ENCODE peak calls at places on chromosomes 13 and 19, in eight cellular contexts. Y, I, Q, J, X, S, F and T are unnamed samples. For H3K4me1, the result is how much of the 10 kb centered on the place peaks cover.

GRCh38 chr19:5665781-5666513 is 14.4 kb downstream of the MICOS13 start:
- DNase-seq in S (no peak), X (no peak), F (no peak), I (no peak), J (peak), Y (no peak), Q (no peak), T (no peak)

GRCh38 chr19:10209305-10209704 is 14.6 kb upstream of the DNMT1 start:
- DNase-seq in X (no peak), Y (no peak), F (no peak), Q (no peak), J (no peak), I (no peak), S (no peak), T (no peak)

GRCh38 chr19:40398417-40399056 is 8.6 kb upstream of the HIPK4 start:
- DNase-seq in J (no peak), Y (peak), X (peak), Q (no peak), S (peak), F (no peak), I (no peak), T (peak)

GRCh38 chr19:30344446-30345425 is 27.4 kb upstream of the ZNF536 start:
- DNase-seq in F (no peak), I (no peak), S (no peak), Y (no peak), J (no peak), X (no peak), Q (no peak), T (no peak)

GRCh38 chr19:7595466-7596133 is at the start of gene CAMSAP3:
- DNase-seq in Q (no peak), S (no peak), F (no peak), X (peak), Y (peak), I (peak), J (no peak), T (no peak)

GRCh38 chr19:29325241-29325975 is 112.5 kb upstream of the UQCRFS1 start:
- DNase-seq in I (no peak), Q (no peak), J (no peak), S (no peak), Y (peak), F (no peak), X (no peak), T (no peak)

GRCh38 chr19:53389591-53390377 is 5.2 kb upstream of the ZNF765 start:
- DNase-seq in I (peak), Y (no peak), S (peak), F (no peak), J (no peak), Q (no peak), X (no peak), T (no peak)

GRCh38 chr19:8113017-8113416 is 36.4 kb downstream of the FBN3 start:
- DNase-seq in Y (no peak), Q (no peak), S (no peak), F (no peak), J (no peak), X (no peak), I (peak), T (no peak)

GRCh38 chr13:111949311-111949710 is 117.6 kb upstream of the SOX1 start:
- DNase-seq in Q (no peak), F (no peak), I (no peak), X (no peak), Y (no peak), S (no peak), J (no peak), T (no peak)

GRCh38 chr19:1502433-1503088 is 10.3 kb downstream of the ADAMTSL5 start:
- DNase-seq in S (no peak), J (no peak), X (no peak), Q (no peak), I (no peak), Y (no peak), F (no peak), T (no peak)

GRCh38 chr13:50353651-50354415 is 338.6 kb downstream of the KCNRG start:
- DNase-seq in Q (no peak), F (no peak), J (no peak), S (no peak), I (no peak), Y (no peak), X (no peak), T (no peak)

GRCh38 chr13:46961719-46962118 is 64.9 kb upstream of the HTR2A start:
- DNase-seq in Y (no peak), J (no peak), Q (no peak), X (no peak), S (no peak), I (no peak), F (no peak), T (no peak)

GRCh38 chr13:94209110-94209509 is 270.4 kb downstream of the DCT start:
- DNase-seq in S (no peak), J (no peak), I (no peak), Q (no peak), F (no peak), Y (no peak), X (no peak), T (no peak)

GRCh38 chr13:77150651-77151050 is 123.7 kb upstream of the FBXL3 start:
- DNase-seq in Q (no peak), I (no peak), X (no peak), J (no peak), F (no peak), Y (no peak), S (no peak), T (no peak)

GRCh38 chr13:45121421-45121820 is 1.1 kb downstream of the GTF2F2 start:
- DNase-seq in J (no peak), I (no peak), Q (no peak), S (no peak), F (no peak), X (no peak), Y (peak), T (no peak)

GRCh38 chr13:99277629-99278028 is 19.4 kb upstream of the GPR18 start:
- DNase-seq in X (no peak), I (no peak), F (no peak), Y (no peak), Q (peak), S (no peak), J (no peak), T (no peak)

GRCh38 chr13:93776936-93777335 is 550.3 kb downstream of the GPC6 start:
- DNase-seq in F (no peak), Y (no peak), J (no peak), Q (no peak), I (no peak), S (no peak), X (no peak), T (no peak)

GRCh38 chr19:16825312-16826168 is 3.7 kb upstream of the SIN3B start:
- DNase-seq in S (peak), I (no peak), F (peak), J (peak), Y (no peak), Q (no peak), X (no peak), T (peak)

GRCh38 chr13:81686877-81687276 is 1346.0 kb upstream of the SPRY2 start:
- DNase-seq in J (no peak), X (no peak), Y (no peak), I (no peak), Q (no peak), S (no peak), F (no peak), T (no peak)

GRCh38 chr19:42284066-42284501 is 15.0 kb downstream of the CIC start:
- DNase-seq in Y (peak), J (peak), F (peak), Q (no peak), X (peak), I (peak), S (peak), T (peak)

GRCh38 chr19:10120538-10121198 is 969 bp upstream of the EIF3G start:
- DNase-seq in S (no peak), X (no peak), Q (no peak), I (no peak), F (no peak), J (no peak), Y (no peak), T (peak)

GRCh38 chr19:1252818-1253513 is 4.6 kb downstream of the MIDN start:
- DNase-seq in F (peak), J (peak), I (peak), Y (peak), S (peak), Q (peak), X (peak), T (peak)

GRCh38 chr19:8302357-8302691 is 5.8 kb downstream of the CD320 start:
- DNase-seq in F (peak), Q (no peak), S (peak), J (peak), I (peak), X (no peak), Y (no peak), T (peak)

GRCh38 chr13:74158028-74158427 is 23.8 kb upstream of the KLF12 start:
- DNase-seq in S (peak), X (no peak), F (no peak), Y (no peak), I (peak), Q (no peak), J (no peak), T (peak)

GRCh38 chr13:20566424-20566916 is 487 bp upstream of the IFT88 start:
- DNase-seq in J (no peak), Q (no peak), I (no peak), F (no peak), X (no peak), S (no peak), Y (no peak), T (no peak)

GRCh38 chr13:68176486-68176885 is 946.4 kb upstream of the PCDH9 start:
- DNase-seq in Q (no peak), J (no peak), Y (no peak), I (no peak), F (no peak), X (no peak), S (no peak), T (no peak)

GRCh38 chr13:26460652-26461051 is 96.8 kb upstream of the WASF3 start:
- DNase-seq in I (no peak), J (no peak), X (no peak), Q (no peak), F (peak), Y (no peak), S (peak), T (peak)

GRCh38 chr19:39946532-39946931 is 12.1 kb upstream of the FCGBP start:
- DNase-seq in Q (no peak), S (no peak), Y (no peak), I (no peak), X (no peak), F (no peak), J (no peak), T (no peak)

GRCh38 chr13:76556632-76557031 is 329.6 kb downstream of the KCTD12 start:
- DNase-seq in X (no peak), S (no peak), Y (no peak), Q (no peak), J (no peak), I (no peak), F (no peak), T (no peak)

GRCh38 chr19:21321996-21322395 is 7.2 kb downstream of the ZNF708 start:
- DNase-seq in F (no peak), Q (no peak), S (no peak), Y (no peak), X (no peak), I (no peak), J (no peak), T (peak)

GRCh38 chr19:1648156-1648925 is 4.1 kb downstream of the TCF3 start:
- DNase-seq in J (no peak), S (no peak), I (no peak), Q (no peak), F (no peak), Y (peak), X (no peak), T (no peak)

GRCh38 chr13:112693831-112694497 is 4.1 kb downstream of the ATP11A start:
- DNase-seq in J (peak), X (no peak), F (peak), Q (no peak), I (no peak), Y (no peak), S (no peak), T (no peak)

GRCh38 chr13:47816835-47817234 is 184.2 kb downstream of the SUCLA2 start:
- DNase-seq in F (no peak), J (no peak), I (no peak), S (no peak), Y (no peak), Q (no peak), X (no peak), T (no peak)

GRCh38 chr19:6778386-6778785 is 5.9 kb downstream of the VAV1 start:
- DNase-seq in S (no peak), F (no peak), J (no peak), X (no peak), I (no peak), Y (peak), Q (no peak), T (no peak)

GRCh38 chr19:46951236-46951986 is 68.2 kb upstream of the NPAS1 start:
- DNase-seq in X (no peak), J (peak), Y (no peak), S (no peak), F (no peak), I (peak), Q (no peak), T (no peak)

GRCh38 chr19:48907671-48908070 is 7.6 kb downstream of the NUCB1 start:
- DNase-seq in I (peak), Q (no peak), F (no peak), Y (no peak), S (no peak), J (no peak), X (no peak), T (peak)

GRCh38 chr13:109740121-109740520 is 46.3 kb downstream of the IRS2 start:
- DNase-seq in X (no peak), J (no peak), F (no peak), I (no peak), Q (no peak), Y (no peak), S (no peak), T (no peak)

GRCh38 chr19:2554856-2555255 is 78.9 kb downstream of the GADD45B start:
- DNase-seq in X (no peak), Y (no peak), Q (no peak), F (no peak), S (no peak), J (peak), I (peak), T (peak)

GRCh38 chr13:93147293-93147645 is 79.3 kb upstream of the GPC6 start:
- DNase-seq in J (no peak), S (no peak), X (no peak), I (no peak), F (no peak), Q (no peak), Y (no peak), T (no peak)

GRCh38 chr13:75383064-75383715 is 98.8 kb downstream of the TBC1D4 start:
- DNase-seq in I (no peak), S (no peak), Q (no peak), X (no peak), J (no peak), Y (no peak), F (no peak), T (no peak)
- H3K4me1 ChIP-seq in I (under half), S (under half), Q (under half), X (under half), J (under half), Y (under half), F (under half), T (under half)

GRCh38 chr13:97431365-97431764 is 2.6 kb upstream of the RAP2A start:
- DNase-seq in X (no peak), J (no peak), S (no peak), Y (no peak), F (no peak), Q (no peak), I (no peak), T (no peak)
- H3K4me3 ChIP-seq in X (no peak), J (no peak), S (no peak), Y (peak), F (no peak), Q (no peak), I (no peak), T (no peak)

GRCh38 chr19:45153339-45154063 is 7.3 kb downstream of the NKPD1 start:
- DNase-seq in Q (no peak), F (peak), Y (peak), S (peak), I (no peak), X (peak), J (peak), T (peak)
- H3K4me1 ChIP-seq in Q (under half), F (under half), Y (under half), S (under half), I (under half), X (under half), J (under half), T (under half)

GRCh38 chr19:3687393-3687773 is 12.9 kb downstream of the PIP5K1C start:
- DNase-seq in J (no peak), I (no peak), S (no peak), F (no peak), Q (no peak), X (no peak), Y (no peak), T (peak)
- H3K4me3 ChIP-seq in J (no peak), I (no peak), S (no peak), F (no peak), Q (no peak), X (peak), Y (no peak), T (no peak)